ENCODE peak calls at places on chromosomes 7 and 10, in six cellular contexts. One of them, this sample, is unnamed.

GRCh38 chr7:134886353-134887057 is 99.8 kb upstream of the AGBL3 start:
- DNase-seq in Peyer's patch: no peak
- DNase-seq in HEK293T: no peak
- DNase-seq in activated CD8-positive, alpha-beta memory T cell treated with anti-CD3 and anti-CD28 coated beads, Interleukin-2, amount 50 U/mL, for 4 hours: no peak
- DNase-seq in iPS-NIHi11: no peak
- DNase-seq in GF-D8: no peak
- DNase-seq in this sample: no peak

GRCh38 chr10:62811159-62811875 is 4.8 kb downstream of the EGR2 start:
- DNase-seq in HEK293T: no peak
- DNase-seq in activated CD8-positive, alpha-beta memory T cell treated with anti-CD3 and anti-CD28 coated beads, Interleukin-2, amount 50 U/mL, for 4 hours: peak
- DNase-seq in GF-D8: no peak
- DNase-seq in iPS-NIHi11: no peak
- DNase-seq in Peyer's patch: no peak
- DNase-seq in this sample: no peak

GRCh38 chr10:689433-690226 is at the start of gene DIP2C:
- DNase-seq in GF-D8: no peak
- DNase-seq in activated CD8-positive, alpha-beta memory T cell treated with anti-CD3 and anti-CD28 coated beads, Interleukin-2, amount 50 U/mL, for 4 hours: no peak
- DNase-seq in iPS-NIHi11: peak
- DNase-seq in Peyer's patch: peak
- DNase-seq in HEK293T: peak
- DNase-seq in this sample: peak

GRCh38 chr10:77223532-77224460 is 413.8 kb downstream of the KCNMA1 start:
- DNase-seq in activated CD8-positive, alpha-beta memory T cell treated with anti-CD3 and anti-CD28 coated beads, Interleukin-2, amount 50 U/mL, for 4 hours: no peak
- DNase-seq in iPS-NIHi11: no peak
- DNase-seq in GF-D8: no peak
- DNase-seq in HEK293T: no peak
- DNase-seq in Peyer's patch: no peak
- DNase-seq in this sample: no peak

GRCh38 chr7:55335786-55336185 is 29.4 kb upstream of the LANCL2 start:
- DNase-seq in Peyer's patch: no peak
- DNase-seq in activated CD8-positive, alpha-beta memory T cell treated with anti-CD3 and anti-CD28 coated beads, Interleukin-2, amount 50 U/mL, for 4 hours: no peak
- DNase-seq in HEK293T: no peak
- DNase-seq in GF-D8: no peak
- DNase-seq in iPS-NIHi11: no peak
- DNase-seq in this sample: no peak

GRCh38 chr7:130943336-130943901 is 209.4 kb upstream of the KLF14 start:
- DNase-seq in iPS-NIHi11: no peak
- DNase-seq in Peyer's patch: no peak
- DNase-seq in GF-D8: no peak
- DNase-seq in activated CD8-positive, alpha-beta memory T cell treated with anti-CD3 and anti-CD28 coated beads, Interleukin-2, amount 50 U/mL, for 4 hours: no peak
- DNase-seq in HEK293T: no peak
- DNase-seq in this sample: no peak

GRCh38 chr7:100726998-100727761 is 6.2 kb upstream of the ZAN start:
- DNase-seq in Peyer's patch: no peak
- DNase-seq in HEK293T: no peak
- DNase-seq in GF-D8: no peak
- DNase-seq in activated CD8-positive, alpha-beta memory T cell treated with anti-CD3 and anti-CD28 coated beads, Interleukin-2, amount 50 U/mL, for 4 hours: no peak
- DNase-seq in iPS-NIHi11: no peak
- DNase-seq in this sample: no peak

GRCh38 chr10:64880546-64880945 is 1359.3 kb downstream of the REEP3 start:
- DNase-seq in activated CD8-positive, alpha-beta memory T cell treated with anti-CD3 and anti-CD28 coated beads, Interleukin-2, amount 50 U/mL, for 4 hours: no peak
- DNase-seq in Peyer's patch: no peak
- DNase-seq in HEK293T: no peak
- DNase-seq in GF-D8: no peak
- DNase-seq in iPS-NIHi11: no peak
- DNase-seq in this sample: no peak

GRCh38 chr7:2099036-2099957 is 133.4 kb downstream of the MAD1L1 start:
- DNase-seq in activated CD8-positive, alpha-beta memory T cell treated with anti-CD3 and anti-CD28 coated beads, Interleukin-2, amount 50 U/mL, for 4 hours: peak
- DNase-seq in iPS-NIHi11: no peak
- DNase-seq in GF-D8: peak
- DNase-seq in HEK293T: no peak
- DNase-seq in Peyer's patch: peak
- DNase-seq in this sample: no peak

GRCh38 chr7:57308631-57309408 is 141.2 kb upstream of the ZNF716 start:
- DNase-seq in activated CD8-positive, alpha-beta memory T cell treated with anti-CD3 and anti-CD28 coated beads, Interleukin-2, amount 50 U/mL, for 4 hours: no peak
- DNase-seq in GF-D8: no peak
- DNase-seq in HEK293T: peak
- DNase-seq in iPS-NIHi11: no peak
- DNase-seq in Peyer's patch: no peak
- DNase-seq in this sample: no peak

This sample was measured in glutamatergic neuron.